ENCODE peak calls at places on chromosomes 11 and 22, in five cellular contexts. U is aorta, R is tibial artery, P is A549, V is K562. M is an unnamed sample.

GRCh38 chr22:26618487-26618886 is 660 bp upstream of the CRYBB1 start:
- DNase-seq in U (no peak), R (no peak), P (no peak), V (no peak), M (no peak)

GRCh38 chr11:102761646-102762238 is 18.7 kb downstream of the MMP10 start:
- DNase-seq in U (no peak), R (no peak), P (no peak), V (no peak), M (no peak)

GRCh38 chr11:6979365-6979764 is 40.8 kb downstream of the ZNF214 start:
- DNase-seq in U (no peak), R (no peak), P (no peak), V (no peak), M (no peak)

GRCh38 chr11:61609970-61610347 is 29.1 kb upstream of the SYT7 start:
- DNase-seq in U (no peak), R (no peak), P (no peak), V (no peak), M (no peak)

GRCh38 chr22:19117111-19117512 is 5.1 kb downstream of the DGCR2 start:
- DNase-seq in U (no peak), R (no peak), P (no peak), V (no peak), M (no peak)

GRCh38 chr11:433641-434040 is 8.2 kb downstream of the ANO9 start:
- DNase-seq in U (peak; percentile 48), R (no peak), P (no peak), V (no peak), M (peak; percentile 52)

GRCh38 chr11:88315981-88316441 is 21.5 kb downstream of the CTSC start:
- DNase-seq in U (no peak), R (no peak), P (no peak), V (no peak), M (no peak)

GRCh38 chr11:76787911-76788596 is 4.9 kb downstream of the TSKU start:
- DNase-seq in U (no peak), R (peak; percentile 67), P (no peak), V (peak; percentile 90), M (peak; percentile 46)

GRCh38 chr11:84747871-84748270 is 879.3 kb downstream of the DLG2 start:
- DNase-seq in U (no peak), R (no peak), P (no peak), V (no peak), M (no peak)

GRCh38 chr22:32607086-32607485 is 132.5 kb downstream of the FBXO7 start:
- DNase-seq in U (no peak), R (no peak), P (no peak), V (no peak), M (no peak)

GRCh38 chr11:73306977-73307322 is 1.1 kb upstream of the ARHGEF17 start:
- DNase-seq in U (no peak), R (no peak), P (no peak), V (no peak), M (no peak)

GRCh38 chr22:50016988-50017700 is 4.6 kb upstream of the IL17REL start:
- DNase-seq in U (no peak), R (peak; percentile 62), P (no peak), V (no peak), M (no peak)

GRCh38 chr11:46982797-46983452 is 46.4 kb downstream of the CSTPP1 start:
- DNase-seq in U (no peak), R (no peak), P (no peak), V (no peak), M (no peak)

GRCh38 chr11:77052531-77052930 is 14.2 kb upstream of the CAPN5 start:
- DNase-seq in U (no peak), R (no peak), P (no peak), V (no peak), M (no peak)

GRCh38 chr11:2649848-2650247 is 49.9 kb downstream of the KCNQ1OT1 start:
- DNase-seq in U (no peak), R (no peak), P (no peak), V (no peak), M (no peak)

GRCh38 chr11:2652362-2652761 is 47.4 kb downstream of the KCNQ1OT1 start:
- DNase-seq in U (no peak), R (no peak), P (no peak), V (no peak), M (no peak)

GRCh38 chr11:2651826-2652237 is 48.0 kb downstream of the KCNQ1OT1 start:
- DNase-seq in U (no peak), R (no peak), P (no peak), V (no peak), M (peak; percentile 58)

GRCh38 chr11:2650343-2650867 is 49.4 kb downstream of the KCNQ1OT1 start:
- DNase-seq in U (no peak), R (no peak), P (no peak), V (no peak), M (no peak)

GRCh38 chr11:2651054-2651617 is 48.7 kb downstream of the KCNQ1OT1 start:
- DNase-seq in U (no peak), R (no peak), P (no peak), V (no peak), M (no peak)
- H3K4me3 ChIP-seq in U (no peak overlapping the region), R (no peak overlapping the region), P (no peak overlapping the region), V (no peak overlapping the region), M (no peak overlapping the region)

GRCh38 chr11:83069441-83070043 is 2.2 kb downstream of the RAB30 start:
- DNase-seq in U (no peak), R (no peak), P (no peak), V (no peak), M (no peak)
- H3K27ac ChIP-seq in U (no peak overlapping the region), R (peak overlapping the region; percentile 93), P (peak overlapping the region; percentile 10), V (no peak overlapping the region), M (no peak overlapping the region)

GRCh38 chr22:27823221-27823620 is 21.7 kb upstream of the MN1 start:
- DNase-seq in U (no peak), R (no peak), P (no peak), V (no peak), M (no peak)

GRCh38 chr22:27816552-27816951 is 15.0 kb upstream of the MN1 start:
- DNase-seq in U (no peak), R (no peak), P (no peak), V (no peak), M (no peak)

GRCh38 chr22:27815826-27816530 is 14.4 kb upstream of the MN1 start:
- DNase-seq in U (no peak), R (no peak), P (no peak), V (no peak), M (no peak)

GRCh38 chr22:27825174-27825573 is 23.6 kb upstream of the MN1 start:
- DNase-seq in U (no peak), R (no peak), P (no peak), V (no peak), M (no peak)

DNA sequence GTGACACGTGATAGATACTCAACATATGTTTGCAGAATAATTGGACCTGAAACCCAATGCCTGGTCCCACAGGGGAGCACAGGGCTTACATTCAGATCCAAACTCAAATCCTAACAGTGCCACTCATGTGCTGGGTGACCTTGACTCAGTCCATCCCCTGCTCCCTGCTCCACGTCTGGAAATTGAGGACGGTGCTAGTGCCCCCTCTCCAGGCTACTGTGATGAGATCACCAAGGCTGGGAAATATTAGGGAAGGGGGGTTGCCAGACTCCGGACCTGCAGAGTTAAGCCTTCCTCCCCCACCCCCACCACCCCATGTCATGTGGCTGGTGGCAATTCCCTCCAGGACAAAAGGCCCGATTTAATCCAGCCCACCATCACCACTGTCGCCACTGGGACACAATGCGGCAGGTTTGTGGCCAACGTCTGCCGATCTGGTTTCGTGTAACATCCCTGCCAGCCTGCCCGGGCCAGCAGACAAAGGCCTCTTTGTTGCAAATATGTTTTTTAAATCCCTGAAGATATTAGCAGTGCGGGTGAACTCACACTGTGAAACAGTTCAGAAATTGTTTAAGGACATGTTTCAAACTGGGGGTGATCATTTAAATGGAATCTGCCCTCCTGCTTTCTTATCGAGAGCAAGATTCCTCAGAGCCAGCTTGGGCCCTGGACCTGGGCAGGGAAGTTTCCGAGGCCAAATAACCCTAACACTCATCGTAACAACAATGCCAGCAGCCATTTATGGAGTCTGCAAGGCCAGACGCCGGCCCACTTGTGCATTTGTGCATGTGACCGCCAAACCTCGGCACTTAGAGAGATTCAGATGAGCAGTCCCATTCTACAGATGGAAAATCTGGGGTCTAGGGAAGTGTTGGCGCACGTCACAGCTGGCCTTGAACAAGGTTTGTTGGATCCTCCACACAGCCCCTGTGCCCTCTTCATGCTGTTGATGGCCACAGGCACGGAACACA is 19.6 kb upstream of the MN1 start:
- DNase-seq in U (peak; percentile 30), R (no peak), P (no peak), V (no peak), M (peak; percentile 88)
- H3K4me3 ChIP-seq in U (no peak overlapping the region), R (no peak overlapping the region), P (no peak overlapping the region), V (no peak overlapping the region), M (no peak overlapping the region)

GRCh38 chr22:35904332-35904692 is 124.3 kb downstream of the RBFOX2 start:
- DNase-seq in U (no peak), R (no peak), P (no peak), V (no peak), M (no peak)
- H3K27ac ChIP-seq in U (no peak overlapping the region), R (no peak overlapping the region), P (no peak overlapping the region), V (no peak overlapping the region), M (no peak overlapping the region)

DNA sequence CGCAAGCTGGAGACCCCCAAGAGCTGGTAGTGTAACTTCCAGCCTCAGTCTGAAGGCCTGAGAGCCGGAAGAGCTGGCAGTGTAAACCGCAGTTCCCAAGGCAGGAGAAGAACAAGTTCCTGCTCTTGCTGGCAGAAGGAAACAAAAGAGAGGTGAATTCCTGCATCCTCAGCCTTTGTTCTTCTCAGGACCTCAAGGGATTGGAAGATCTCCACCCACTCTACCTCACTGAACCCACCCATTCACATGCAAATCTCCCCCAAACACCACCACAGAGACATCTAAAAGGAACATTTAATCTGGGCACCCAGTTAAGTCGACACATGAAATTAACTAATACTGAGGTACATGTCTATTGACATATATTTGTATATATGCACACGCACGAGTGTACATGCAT is 1310.3 kb downstream of the TBC1D22A start:
- DNase-seq in U (no peak), R (no peak), P (no peak), V (no peak), M (no peak)
- H3K4me3 ChIP-seq in U (no peak overlapping the region), R (no peak overlapping the region), P (no peak overlapping the region), V (no peak overlapping the region), M (no peak overlapping the region)

GRCh38 chr11:83319346-83319745 is 33.2 kb upstream of the CCDC90B start:
- DNase-seq in U (no peak), R (no peak), P (no peak), V (no peak), M (no peak)

DNA sequence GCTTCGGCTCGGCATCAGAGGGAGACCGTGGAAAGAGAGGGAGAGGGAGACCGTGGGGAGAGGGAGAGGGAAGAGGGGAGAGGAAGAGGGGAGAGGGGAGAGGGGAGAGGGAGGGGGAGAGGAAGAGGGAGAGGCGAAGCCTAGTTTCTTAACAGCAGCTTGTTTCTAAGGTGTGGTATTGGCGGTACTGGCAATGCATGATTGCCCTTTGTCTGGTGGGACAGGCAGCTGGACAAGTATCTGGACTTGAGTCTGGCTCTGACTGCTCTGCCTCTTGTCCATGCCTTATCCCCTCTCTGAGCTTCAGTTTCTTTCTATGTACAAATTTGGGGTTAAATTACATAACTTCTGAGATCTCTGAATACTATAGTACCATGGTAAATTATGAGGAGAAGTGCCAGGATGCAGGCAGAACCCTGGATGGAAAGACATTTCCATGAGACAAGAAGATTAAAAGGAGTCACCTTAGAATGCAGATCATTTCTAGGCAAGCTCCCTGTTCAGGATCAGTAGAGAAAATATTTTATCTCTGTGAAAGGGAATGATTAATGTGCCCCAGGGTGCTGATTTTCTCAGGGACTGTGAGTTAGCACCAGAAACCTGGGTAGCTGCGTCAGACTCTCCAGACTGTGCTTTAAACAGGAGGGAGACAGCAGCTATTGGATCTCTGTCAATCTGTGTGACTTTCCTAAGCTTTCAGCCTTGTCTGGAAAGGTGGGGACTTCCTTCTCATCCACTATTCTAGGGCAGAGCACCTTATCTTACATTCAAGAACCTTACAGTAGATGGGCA is 31.8 kb upstream of the CCDC90B start:
- DNase-seq in U (no peak), R (no peak), P (no peak), V (no peak), M (no peak)
- H3K27ac ChIP-seq in U (no peak overlapping the region), R (no peak overlapping the region), P (no peak overlapping the region), V (no peak overlapping the region), M (no peak overlapping the region)

M was measured in right cardiac atrium.